ENCODE peak calls at places on chromosomes 4 and X, in eight cellular contexts. One of them, this sample, is unnamed.

GRCh38 chrX:104659037-104659744 is 93.2 kb downstream of the IL1RAPL2 start:
- DNase-seq in tibial nerve: no peak
- DNase-seq in transverse colon: no peak
- DNase-seq in A549: no peak
- DNase-seq in K562: no peak
- DNase-seq in stomach: peak
- DNase-seq in ovary: peak
- DNase-seq in HepG2: no peak
- DNase-seq in this sample: peak

GRCh38 chr4:151489462-151490203 is 80.7 kb downstream of the FHIP1A start:
- DNase-seq in tibial nerve: no peak
- DNase-seq in transverse colon: no peak
- DNase-seq in A549: peak
- DNase-seq in K562: no peak
- DNase-seq in stomach: no peak
- DNase-seq in ovary: no peak
- DNase-seq in HepG2: peak
- DNase-seq in this sample: peak

GRCh38 chrX:44462851-44463250 is 79.8 kb downstream of the FUNDC1 start:
- DNase-seq in tibial nerve: no peak
- DNase-seq in transverse colon: no peak
- DNase-seq in A549: no peak
- DNase-seq in K562: no peak
- DNase-seq in stomach: no peak
- DNase-seq in ovary: no peak
- DNase-seq in HepG2: no peak
- DNase-seq in this sample: no peak

GRCh38 chr4:147110968-147111367 is 165.3 kb upstream of the TTC29 start:
- DNase-seq in tibial nerve: no peak
- DNase-seq in transverse colon: no peak
- DNase-seq in A549: no peak
- DNase-seq in K562: no peak
- DNase-seq in stomach: no peak
- DNase-seq in ovary: no peak
- DNase-seq in HepG2: no peak
- DNase-seq in this sample: no peak

GRCh38 chr4:35151816-35152572 is 1092.3 kb downstream of the ARAP2 start:
- DNase-seq in tibial nerve: no peak
- DNase-seq in transverse colon: no peak
- DNase-seq in A549: peak
- DNase-seq in K562: peak
- DNase-seq in stomach: no peak
- DNase-seq in ovary: no peak
- DNase-seq in HepG2: peak
- DNase-seq in this sample: no peak

GRCh38 chrX:119990409-119990994 is 47.0 kb upstream of the NKAP start:
- DNase-seq in tibial nerve: no peak
- DNase-seq in transverse colon: no peak
- DNase-seq in A549: no peak
- DNase-seq in K562: no peak
- DNase-seq in stomach: no peak
- DNase-seq in ovary: no peak
- DNase-seq in HepG2: no peak
- DNase-seq in this sample: peak

GRCh38 chrX:45722471-45722870 is 521.8 kb upstream of the DIPK2B start:
- DNase-seq in tibial nerve: no peak
- DNase-seq in transverse colon: no peak
- DNase-seq in A549: no peak
- DNase-seq in K562: no peak
- DNase-seq in stomach: no peak
- DNase-seq in ovary: no peak
- DNase-seq in HepG2: no peak
- DNase-seq in this sample: no peak

GRCh38 chrX:45850197-45850774 is 649.6 kb upstream of the DIPK2B start:
- DNase-seq in tibial nerve: no peak
- DNase-seq in transverse colon: no peak
- DNase-seq in A549: peak
- DNase-seq in K562: no peak
- DNase-seq in stomach: no peak
- DNase-seq in ovary: no peak
- DNase-seq in HepG2: no peak
- DNase-seq in this sample: no peak

GRCh38 chr4:76246025-76246424 is 5.5 kb upstream of the FAM47E start:
- DNase-seq in tibial nerve: no peak
- DNase-seq in transverse colon: no peak
- DNase-seq in A549: no peak
- DNase-seq in K562: no peak
- DNase-seq in stomach: no peak
- DNase-seq in ovary: no peak
- DNase-seq in HepG2: no peak
- DNase-seq in this sample: no peak

GRCh38 chrX:104420907-104421306 is 145.1 kb upstream of the IL1RAPL2 start:
- DNase-seq in tibial nerve: no peak
- DNase-seq in transverse colon: peak
- DNase-seq in A549: no peak
- DNase-seq in K562: no peak
- DNase-seq in stomach: no peak
- DNase-seq in ovary: no peak
- DNase-seq in HepG2: no peak
- DNase-seq in this sample: no peak

GRCh38 chr4:84279678-84280077 is 219.4 kb downstream of the NKX6-1 start:
- DNase-seq in tibial nerve: no peak
- DNase-seq in transverse colon: no peak
- DNase-seq in A549: peak
- DNase-seq in K562: no peak
- DNase-seq in stomach: no peak
- DNase-seq in ovary: no peak
- DNase-seq in HepG2: no peak
- DNase-seq in this sample: no peak

GRCh38 chr4:23728393-23728792 is 161.5 kb downstream of the PPARGC1A start:
- DNase-seq in tibial nerve: no peak
- DNase-seq in transverse colon: no peak
- DNase-seq in A549: no peak
- DNase-seq in K562: no peak
- DNase-seq in stomach: no peak
- DNase-seq in ovary: no peak
- DNase-seq in HepG2: no peak
- DNase-seq in this sample: no peak

GRCh38 chr4:96887857-96888256 is 1048.0 kb downstream of the PDHA2 start:
- DNase-seq in tibial nerve: no peak
- DNase-seq in transverse colon: no peak
- DNase-seq in A549: no peak
- DNase-seq in K562: no peak
- DNase-seq in stomach: no peak
- DNase-seq in ovary: no peak
- DNase-seq in HepG2: no peak
- DNase-seq in this sample: no peak

GRCh38 chr4:104465201-104465600 is 29.5 kb downstream of the CXXC4 start:
- DNase-seq in tibial nerve: no peak
- DNase-seq in transverse colon: no peak
- DNase-seq in A549: no peak
- DNase-seq in K562: no peak
- DNase-seq in stomach: no peak
- DNase-seq in ovary: no peak
- DNase-seq in HepG2: no peak
- DNase-seq in this sample: no peak

GRCh38 chr4:10622728-10623127 is 61.8 kb downstream of the CLNK start:
- DNase-seq in tibial nerve: no peak
- DNase-seq in transverse colon: no peak
- DNase-seq in A549: peak
- DNase-seq in K562: no peak
- DNase-seq in stomach: no peak
- DNase-seq in ovary: no peak
- DNase-seq in HepG2: no peak
- DNase-seq in this sample: no peak

GRCh38 chr4:10620935-10621488 is 63.6 kb downstream of the CLNK start:
- DNase-seq in tibial nerve: no peak
- DNase-seq in transverse colon: no peak
- DNase-seq in A549: no peak
- DNase-seq in K562: no peak
- DNase-seq in stomach: no peak
- DNase-seq in ovary: no peak
- DNase-seq in HepG2: no peak
- DNase-seq in this sample: no peak

GRCh38 chr4:10623862-10624261 is 60.7 kb downstream of the CLNK start:
- DNase-seq in tibial nerve: no peak
- DNase-seq in transverse colon: no peak
- DNase-seq in A549: no peak
- DNase-seq in K562: no peak
- DNase-seq in stomach: no peak
- DNase-seq in ovary: no peak
- DNase-seq in HepG2: no peak
- DNase-seq in this sample: no peak

GRCh38 chr4:10625130-10625529 is 59.4 kb downstream of the CLNK start:
- DNase-seq in tibial nerve: no peak
- DNase-seq in transverse colon: no peak
- DNase-seq in A549: no peak
- DNase-seq in K562: no peak
- DNase-seq in stomach: peak
- DNase-seq in ovary: no peak
- DNase-seq in HepG2: peak
- DNase-seq in this sample: no peak

GRCh38 chr4:10623241-10623640 is 61.3 kb downstream of the CLNK start:
- DNase-seq in tibial nerve: no peak
- DNase-seq in transverse colon: no peak
- DNase-seq in A549: no peak
- DNase-seq in K562: no peak
- DNase-seq in stomach: no peak
- DNase-seq in ovary: no peak
- DNase-seq in HepG2: no peak
- DNase-seq in this sample: no peak
- H3K4me3 ChIP-seq in tibial nerve: no peak
- H3K4me3 ChIP-seq in transverse colon: no peak
- H3K4me3 ChIP-seq in A549: no peak
- H3K4me3 ChIP-seq in K562: no peak
- H3K4me3 ChIP-seq in stomach: no peak
- H3K4me3 ChIP-seq in ovary: no peak
- H3K4me3 ChIP-seq in HepG2: no peak
- H3K4me3 ChIP-seq in this sample: no peak

GRCh38 chrX:2872937-2873336 is 44.2 kb downstream of the GYG2 start:
- DNase-seq in tibial nerve: no peak
- DNase-seq in transverse colon: no peak
- DNase-seq in A549: no peak
- DNase-seq in K562: no peak
- DNase-seq in stomach: no peak
- DNase-seq in ovary: no peak
- DNase-seq in HepG2: no peak
- DNase-seq in this sample: no peak

GRCh38 chrX:2875136-2875481 is 46.4 kb downstream of the GYG2 start:
- DNase-seq in tibial nerve: no peak
- DNase-seq in transverse colon: no peak
- DNase-seq in A549: no peak
- DNase-seq in K562: no peak
- DNase-seq in stomach: no peak
- DNase-seq in ovary: no peak
- DNase-seq in HepG2: no peak
- DNase-seq in this sample: no peak

GRCh38 chrX:2874222-2875135 is 45.7 kb downstream of the GYG2 start:
- DNase-seq in tibial nerve: no peak
- DNase-seq in transverse colon: no peak
- DNase-seq in A549: no peak
- DNase-seq in K562: peak
- DNase-seq in stomach: no peak
- DNase-seq in ovary: no peak
- DNase-seq in HepG2: no peak
- DNase-seq in this sample: no peak

GRCh38 chrX:2878563-2878962 is 49.8 kb downstream of the GYG2 start:
- DNase-seq in tibial nerve: no peak
- DNase-seq in transverse colon: no peak
- DNase-seq in A549: no peak
- DNase-seq in K562: no peak
- DNase-seq in stomach: no peak
- DNase-seq in ovary: no peak
- DNase-seq in HepG2: no peak
- DNase-seq in this sample: no peak

DNA sequence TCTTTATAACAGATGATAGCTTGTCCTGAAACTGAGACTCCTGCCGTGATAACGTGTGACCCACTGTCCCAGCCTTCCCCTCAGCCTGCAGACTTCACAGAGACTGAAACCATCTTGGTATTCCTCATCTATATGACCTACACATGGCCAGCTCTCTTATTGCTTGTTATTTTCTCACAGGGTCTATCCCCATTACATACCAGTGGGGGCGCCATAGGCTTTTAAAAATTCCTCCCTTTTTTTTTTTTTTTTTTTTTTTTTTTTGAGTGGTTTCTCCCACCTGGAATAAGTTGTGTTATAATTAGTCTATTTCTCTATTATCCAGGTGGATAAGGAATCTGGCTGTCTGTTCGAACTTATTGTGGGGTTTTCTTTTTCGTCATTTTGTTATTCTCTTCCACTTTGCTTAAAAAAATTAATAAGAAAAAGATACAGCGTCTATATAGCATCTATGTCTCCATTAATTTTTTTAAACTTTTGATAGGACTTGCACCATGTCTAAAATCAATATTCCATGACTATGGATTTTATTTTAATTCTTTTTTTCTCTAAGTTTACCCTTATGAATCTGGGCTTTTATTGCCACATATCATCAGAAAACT is 47.2 kb downstream of the GYG2 start:
- DNase-seq in tibial nerve: no peak
- DNase-seq in transverse colon: no peak
- DNase-seq in A549: peak
- DNase-seq in K562: no peak
- DNase-seq in stomach: no peak
- DNase-seq in ovary: no peak
- DNase-seq in HepG2: peak
- DNase-seq in this sample: no peak
- TF ChIP-seq EP300 in tibial nerve: no peak
- TF ChIP-seq EP300 in transverse colon: no peak
- TF ChIP-seq EP300 in A549: no peak
- TF ChIP-seq EP300 in K562: no peak
- TF ChIP-seq EP300 in stomach: no peak
- TF ChIP-seq EP300 in ovary: no peak
- TF ChIP-seq EP300 in HepG2: no peak
- TF ChIP-seq EP300 in this sample: no peak

DNA sequence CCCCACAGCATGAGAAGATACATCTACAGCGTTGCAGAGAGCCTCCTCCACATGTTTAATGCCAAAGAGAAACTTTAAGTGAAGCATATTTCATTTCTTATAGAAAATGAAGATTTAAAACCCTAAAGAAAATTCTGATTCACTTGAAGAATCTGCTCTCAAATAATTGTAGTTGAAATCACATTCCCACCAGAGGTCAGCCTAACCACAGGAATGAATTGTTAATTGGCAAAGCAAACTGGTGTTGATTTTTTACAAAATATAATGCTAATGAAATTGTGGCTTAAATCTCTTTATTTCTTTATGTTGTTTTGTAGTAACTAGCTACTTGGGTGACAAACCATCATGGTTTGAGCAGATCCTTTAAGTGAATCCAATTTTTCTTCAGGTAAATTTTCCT is 31.1 kb upstream of the WDR17 start:
- DNase-seq in tibial nerve: no peak
- DNase-seq in transverse colon: no peak
- DNase-seq in A549: peak
- DNase-seq in K562: no peak
- DNase-seq in stomach: no peak
- DNase-seq in ovary: no peak
- DNase-seq in HepG2: no peak
- DNase-seq in this sample: no peak
- TF ChIP-seq CTCF in tibial nerve: no peak
- TF ChIP-seq CTCF in transverse colon: no peak
- TF ChIP-seq CTCF in A549: peak
- TF ChIP-seq CTCF in K562: no peak
- TF ChIP-seq CTCF in stomach: no peak
- TF ChIP-seq CTCF in ovary: peak
- TF ChIP-seq CTCF in HepG2: peak
- TF ChIP-seq CTCF in this sample: peak

GRCh38 chr4:36467670-36468069 is 186.3 kb downstream of the DTHD1 start:
- DNase-seq in tibial nerve: no peak
- DNase-seq in transverse colon: no peak
- DNase-seq in A549: no peak
- DNase-seq in K562: no peak
- DNase-seq in stomach: no peak
- DNase-seq in ovary: no peak
- DNase-seq in HepG2: no peak
- DNase-seq in this sample: no peak
- H3K4me3 ChIP-seq in tibial nerve: no peak
- H3K4me3 ChIP-seq in transverse colon: no peak
- H3K4me3 ChIP-seq in A549: no peak
- H3K4me3 ChIP-seq in K562: no peak
- H3K4me3 ChIP-seq in stomach: no peak
- H3K4me3 ChIP-seq in ovary: no peak
- H3K4me3 ChIP-seq in HepG2: no peak
- H3K4me3 ChIP-seq in this sample: no peak

This sample was measured in upper lobe of left lung.